ENCODE peak calls at places on chromosomes 11 and 22, in seven cellular contexts. L, O, S, J, V, Z and D are unnamed samples.

GRCh38 chr11:112082729-112083128 is 3.8 kb downstream of the TIMM8B start:
- DNase-seq in V (peak), J (no peak), S (no peak), L (no peak), O (peak), Z (no peak), D (no peak)

GRCh38 chr11:17954395-17955252 is 58.2 kb downstream of the SERGEF start:
- DNase-seq in O (no peak), V (no peak), S (peak), Z (no peak), J (no peak), L (no peak), D (no peak)

GRCh38 chr11:34002420-34002819 is 49.1 kb upstream of the CAPRIN1 start:
- DNase-seq in O (no peak), V (no peak), Z (no peak), S (no peak), L (no peak), J (no peak), D (no peak)

GRCh38 chr11:44011797-44012196 is 36.0 kb upstream of the ACCSL start:
- DNase-seq in Z (no peak), L (no peak), V (no peak), S (no peak), J (no peak), O (no peak), D (no peak)

GRCh38 chr11:48002565-48002964 is 22.2 kb downstream of the PTPRJ start:
- DNase-seq in Z (no peak), O (no peak), J (no peak), V (no peak), L (no peak), S (no peak), D (no peak)

GRCh38 chr11:119460582-119460981 is 37.6 kb upstream of the THY1 start:
- DNase-seq in O (peak), V (no peak), L (no peak), S (no peak), Z (no peak), J (no peak), D (no peak)

GRCh38 chr22:23503142-23503541 is 76.9 kb downstream of the IGLL1 start:
- DNase-seq in L (no peak), V (no peak), O (no peak), J (no peak), S (no peak), Z (no peak), D (no peak)

GRCh38 chr11:72038491-72038890 is 39.8 kb downstream of the IL18BP start:
- DNase-seq in V (peak), J (no peak), L (no peak), Z (no peak), S (peak), O (no peak), D (no peak)

GRCh38 chr11:19829109-19829790 is 116.6 kb downstream of the NAV2 start:
- DNase-seq in Z (no peak), V (no peak), O (no peak), S (no peak), L (no peak), J (no peak), D (no peak)

GRCh38 chr11:82701847-82702520 is 31.7 kb downstream of the FAM181B start:
- DNase-seq in V (no peak), Z (no peak), L (no peak), J (no peak), S (peak), O (peak), D (peak)

GRCh38 chr22:44569516-44569915 is 71.5 kb upstream of the RTL6 start:
- DNase-seq in L (no peak), V (no peak), J (no peak), O (no peak), Z (no peak), S (no peak), D (no peak)

GRCh38 chr11:1755344-1756023 is 5.1 kb upstream of the IFITM10 start:
- DNase-seq in S (no peak), O (no peak), V (no peak), L (no peak), Z (no peak), J (peak), D (no peak)